ENCODE peak calls at places on chromosomes 5 and 9, in eight cellular contexts. P is Right ventricle myocardium superior, N is pancreas, E is DMS153, V is neuronal stem cell, Y is NCI-H2107, H is GM10248, L is GM06990. F is an unnamed sample.

GRCh38 chr9:137275937-137276756 is 1.4 kb upstream of the TOR4A start:
- DNase-seq in V (no peak), E (no peak), P (no peak), Y (no peak), N (no peak), L (peak), H (no peak), F (no peak)

GRCh38 chr5:9619331-9620092 is 10.6 kb downstream of the TAS2R1 start:
- DNase-seq in E (no peak), V (no peak), P (peak), H (no peak), Y (no peak), N (peak), L (no peak), F (no peak)

GRCh38 chr9:27437652-27438373 is 86.3 kb upstream of the IFNK start:
- DNase-seq in E (no peak), N (no peak), L (no peak), V (no peak), Y (no peak), H (no peak), P (no peak), F (no peak)

GRCh38 chr5:137658324-137658723 is 77.6 kb downstream of the KLHL3 start:
- DNase-seq in P (no peak), Y (no peak), V (no peak), L (no peak), E (no peak), N (no peak), H (no peak), F (no peak)

GRCh38 chr5:135977375-135977928 is 22.7 kb upstream of the LECT2 start:
- DNase-seq in Y (no peak), N (peak), P (peak), L (peak), E (no peak), V (peak), H (peak), F (no peak)

GRCh38 chr9:35423499-35423898 is 66.4 kb upstream of the RUSC2 start:
- DNase-seq in L (no peak), E (no peak), N (no peak), V (no peak), H (no peak), P (no peak), Y (no peak), F (no peak)

GRCh38 chr5:5231576-5231975 is 91.4 kb downstream of the ADAMTS16 start:
- DNase-seq in E (no peak), V (no peak), Y (no peak), P (no peak), H (no peak), N (no peak), L (no peak), F (no peak)

GRCh38 chr5:180197016-180197702 is 11.9 kb downstream of the RASGEF1C start:
- DNase-seq in N (no peak), E (no peak), Y (no peak), P (no peak), V (no peak), H (no peak), L (no peak), F (no peak)

GRCh38 chr9:20570086-20570485 is 52.2 kb downstream of the MLLT3 start:
- DNase-seq in H (no peak), E (no peak), Y (no peak), V (no peak), L (no peak), N (no peak), P (no peak), F (no peak)

GRCh38 chr9:124696101-124696500 is 75.0 kb downstream of the NR6A1 start:
- DNase-seq in V (no peak), Y (no peak), E (no peak), L (no peak), P (no peak), H (no peak), N (no peak), F (no peak)

GRCh38 chr5:1324301-1324700 is 20.6 kb downstream of the CLPTM1L start:
- DNase-seq in Y (no peak), N (no peak), L (peak), E (no peak), V (no peak), P (no peak), H (no peak), F (no peak)

GRCh38 chr5:60843693-60844428 is at the start of gene ELOVL7:
- DNase-seq in L (peak), P (peak), E (peak), Y (peak), V (peak), H (peak), N (peak), F (peak)

GRCh38 chr9:132486706-132487350 is 76.8 kb downstream of the CFAP77 start:
- DNase-seq in P (no peak), V (no peak), L (no peak), H (no peak), E (no peak), Y (no peak), N (no peak), F (no peak)

GRCh38 chr5:181061645-181062044 is 21.6 kb downstream of the BTNL9 start:
- DNase-seq in L (no peak), P (no peak), N (no peak), Y (no peak), E (no peak), H (no peak), V (no peak), F (no peak)

GRCh38 chr5:23332650-23333251 is 174.7 kb upstream of the PRDM9 start:
- DNase-seq in V (no peak), N (no peak), P (no peak), E (no peak), H (no peak), L (no peak), Y (no peak), F (peak)

GRCh38 chr5:77015938-77016569 is 14.2 kb upstream of the AGGF1 start:
- DNase-seq in V (peak), N (no peak), H (no peak), E (peak), Y (no peak), L (no peak), P (no peak), F (no peak)

GRCh38 chr5:82918311-82919031 is 158.7 kb downstream of the TMEM167A start:
- DNase-seq in V (no peak), L (no peak), N (no peak), E (no peak), Y (no peak), H (no peak), P (no peak), F (no peak)

GRCh38 chr5:143085319-143085917 is 315.2 kb downstream of the ARHGAP26 start:
- DNase-seq in P (no peak), V (no peak), N (no peak), H (no peak), L (no peak), Y (no peak), E (peak), F (no peak)

GRCh38 chr9:135332516-135332915 is 147.1 kb upstream of the PPP1R26 start:
- DNase-seq in E (no peak), V (no peak), P (no peak), Y (no peak), H (no peak), N (no peak), L (no peak), F (no peak)

GRCh38 chr5:180624630-180625029 is 24.8 kb downstream of the FLT4 start:
- DNase-seq in N (no peak), E (no peak), P (no peak), Y (no peak), H (no peak), L (no peak), V (no peak), F (no peak)

GRCh38 chr9:16689352-16689938 is 181.0 kb downstream of the BNC2 start:
- DNase-seq in P (no peak), N (no peak), L (no peak), H (no peak), E (peak), Y (no peak), V (no peak), F (peak)

GRCh38 chr9:109730228-109730627 is 49.8 kb upstream of the PALM2AKAP2 start:
- DNase-seq in P (no peak), Y (peak), E (peak), N (no peak), L (no peak), H (no peak), V (no peak), F (peak)

GRCh38 chr5:17379188-17379951 is 118.7 kb upstream of the TAF11L2 start:
- DNase-seq in N (no peak), Y (peak), H (no peak), E (no peak), V (no peak), P (no peak), L (no peak), F (peak)

GRCh38 chr5:179118756-179119414 is 58.7 kb downstream of the ZNF354C start:
- DNase-seq in L (no peak), V (no peak), P (no peak), N (no peak), E (no peak), H (no peak), Y (no peak), F (no peak)

GRCh38 chr5:67361932-67362729 is 165.5 kb upstream of the CD180 start:
- DNase-seq in P (no peak), Y (no peak), H (no peak), E (no peak), V (no peak), N (no peak), L (no peak), F (no peak)

GRCh38 chr5:87541033-87541432 is 128.3 kb upstream of the CCNH start:
- DNase-seq in H (no peak), L (no peak), P (peak), E (no peak), N (no peak), Y (no peak), V (peak), F (peak)

GRCh38 chr5:179361204-179361603 is 15.9 kb upstream of the ADAMTS2 start:
- DNase-seq in Y (no peak), V (no peak), L (no peak), P (no peak), H (no peak), N (peak), E (no peak), F (no peak)

GRCh38 chr5:65108786-65109743 is 340.3 kb downstream of the CWC27 start:
- DNase-seq in H (no peak), N (no peak), V (no peak), Y (no peak), L (no peak), P (no peak), E (no peak), F (no peak)

GRCh38 chr5:170701321-170701720 is 82.2 kb upstream of the GABRP start:
- DNase-seq in L (no peak), P (no peak), N (no peak), E (no peak), H (no peak), Y (no peak), V (peak), F (no peak)

GRCh38 chr5:93058309-93058708 is 522.7 kb downstream of the NR2F1-AS1 start:
- DNase-seq in Y (no peak), E (no peak), H (no peak), N (no peak), L (no peak), P (no peak), V (no peak), F (no peak)

GRCh38 chr9:101737705-101738565 is 512 bp downstream of the GRIN3A start:
- DNase-seq in P (peak), E (no peak), L (no peak), N (peak), H (peak), V (peak), Y (peak), F (peak)

GRCh38 chr5:62093981-62094380 is 212.0 kb upstream of the KIF2A start:
- DNase-seq in L (no peak), P (peak), E (peak), N (no peak), H (no peak), Y (no peak), V (peak), F (peak)

GRCh38 chr9:107249131-107249533 is 33.9 kb upstream of the RAD23B start:
- DNase-seq in N (no peak), P (no peak), E (no peak), Y (no peak), V (no peak), H (no peak), L (no peak), F (no peak)

GRCh38 chr5:105503950-105504349 is 1941.4 kb upstream of the NUDT12 start:
- DNase-seq in Y (no peak), H (no peak), L (no peak), E (no peak), P (no peak), V (no peak), N (no peak), F (no peak)

GRCh38 chr5:160545832-160546231 is 124.2 kb downstream of the PTTG1 start:
- DNase-seq in H (no peak), L (no peak), P (no peak), E (no peak), N (no peak), Y (no peak), V (no peak), F (no peak)

GRCh38 chr9:93111371-93112115 is 15.5 kb downstream of the CARD19 start:
- DNase-seq in P (peak), L (peak), V (no peak), H (no peak), N (peak), E (no peak), Y (no peak), F (no peak)

GRCh38 chr9:117249799-117250198 is 165.1 kb downstream of the ASTN2 start:
- DNase-seq in E (no peak), V (no peak), L (no peak), P (no peak), N (no peak), H (no peak), Y (no peak), F (no peak)

GRCh38 chr9:82810902-82811301 is 252.0 kb downstream of the RASEF start:
- DNase-seq in L (no peak), H (no peak), N (no peak), Y (no peak), P (no peak), V (no peak), E (peak), F (no peak)

F was measured in NCI-H2081.